ENCODE peak calls at places on chromosomes 4 and X, in four cellular contexts. One of them, this sample, is unnamed.

GRCh38 chrX:125757794-125758564 is 408.1 kb downstream of the DCAF12L2 start:
- DNase-seq in NCI-H1694: no peak
- DNase-seq in mucosa of gallbladder: no peak
- DNase-seq in astrocyte of the spinal cord: no peak
- DNase-seq in this sample: peak; percentile 88

GRCh38 chr4:113316879-113317278 is 267.4 kb downstream of the ANK2 start:
- DNase-seq in astrocyte of the spinal cord: no peak
- DNase-seq in mucosa of gallbladder: no peak
- DNase-seq in NCI-H1694: no peak
- DNase-seq in this sample: no peak

GRCh38 chr4:57068237-57068981 is 41.8 kb downstream of the IGFBP7 start:
- DNase-seq in astrocyte of the spinal cord: no peak
- DNase-seq in NCI-H1694: no peak
- DNase-seq in mucosa of gallbladder: no peak
- DNase-seq in this sample: no peak

GRCh38 chr4:172155838-172156345 is 342.7 kb downstream of the GALNTL6 start:
- DNase-seq in mucosa of gallbladder: no peak
- DNase-seq in NCI-H1694: no peak
- DNase-seq in astrocyte of the spinal cord: no peak
- DNase-seq in this sample: no peak

GRCh38 chrX:39518451-39519212 is 579.1 kb downstream of the BCOR start:
- DNase-seq in mucosa of gallbladder: no peak
- DNase-seq in astrocyte of the spinal cord: peak; percentile 2
- DNase-seq in NCI-H1694: no peak
- DNase-seq in this sample: no peak

GRCh38 chr4:123183308-123183707 is 213.3 kb upstream of the SPRY1 start:
- DNase-seq in NCI-H1694: no peak
- DNase-seq in astrocyte of the spinal cord: no peak
- DNase-seq in mucosa of gallbladder: no peak
- DNase-seq in this sample: no peak

GRCh38 chr4:88600129-88600849 is 8.0 kb downstream of the HERC3 start:
- DNase-seq in mucosa of gallbladder: no peak
- DNase-seq in NCI-H1694: no peak
- DNase-seq in astrocyte of the spinal cord: peak; percentile 85
- DNase-seq in this sample: peak; percentile 90

GRCh38 chrX:64394059-64394873 is 986 bp downstream of the MTMR8 start:
- DNase-seq in NCI-H1694: no peak
- DNase-seq in mucosa of gallbladder: no peak
- DNase-seq in astrocyte of the spinal cord: no peak
- DNase-seq in this sample: no peak

GRCh38 chr4:106583567-106583966 is 215.0 kb upstream of the GIMD1 start:
- DNase-seq in astrocyte of the spinal cord: peak; percentile 95
- DNase-seq in mucosa of gallbladder: no peak
- DNase-seq in NCI-H1694: no peak
- DNase-seq in this sample: peak; percentile 45

GRCh38 chr4:110171981-110172380 is 26.4 kb downstream of the ELOVL6 start:
- DNase-seq in astrocyte of the spinal cord: no peak
- DNase-seq in mucosa of gallbladder: no peak
- DNase-seq in NCI-H1694: no peak
- DNase-seq in this sample: no peak

GRCh38 chr4:41448935-41449334 is 89.0 kb upstream of the LIMCH1 start:
- DNase-seq in NCI-H1694: no peak
- DNase-seq in astrocyte of the spinal cord: no peak
- DNase-seq in mucosa of gallbladder: peak; percentile 72
- DNase-seq in this sample: no peak

GRCh38 chrX:72478853-72479252 is 93.8 kb downstream of the HDAC8 start:
- DNase-seq in NCI-H1694: no peak
- DNase-seq in astrocyte of the spinal cord: no peak
- DNase-seq in mucosa of gallbladder: peak; percentile 12
- DNase-seq in this sample: no peak

GRCh38 chr4:121375262-121375661 is 5.6 kb downstream of the QRFPR start:
- DNase-seq in NCI-H1694: no peak
- DNase-seq in mucosa of gallbladder: no peak
- DNase-seq in astrocyte of the spinal cord: peak; percentile 49
- DNase-seq in this sample: peak; percentile 25

GRCh38 chr4:8916251-8916913 is 44.7 kb upstream of the HMX1 start:
- DNase-seq in astrocyte of the spinal cord: no peak
- DNase-seq in NCI-H1694: no peak
- DNase-seq in mucosa of gallbladder: no peak
- DNase-seq in this sample: peak; percentile 2

This sample was measured in H4.